ENCODE peak calls at places on chromosomes 3 and 15, in five cellular contexts. One of them, this sample, is unnamed.

GRCh38 chr15:71348597-71348996 is 233.3 kb downstream of the THSD4 start:
- DNase-seq in pancreas: no peak
- DNase-seq in tibial nerve: no peak
- DNase-seq in Calu3: no peak
- DNase-seq in CD8-positive, alpha-beta T cell: no peak
- DNase-seq in this sample: no peak

GRCh38 chr3:4685673-4686345 is 192.7 kb downstream of the ITPR1 start:
- DNase-seq in pancreas: no peak
- DNase-seq in tibial nerve: no peak
- DNase-seq in Calu3: no peak
- DNase-seq in CD8-positive, alpha-beta T cell: no peak
- DNase-seq in this sample: no peak

GRCh38 chr15:68833734-68834334 is 13.1 kb upstream of the ANP32A start:
- DNase-seq in pancreas: no peak
- DNase-seq in tibial nerve: no peak
- DNase-seq in Calu3: no peak
- DNase-seq in CD8-positive, alpha-beta T cell: no peak
- DNase-seq in this sample: no peak

GRCh38 chr3:178454714-178455113 is 81.5 kb upstream of the KCNMB2 start:
- DNase-seq in pancreas: no peak
- DNase-seq in tibial nerve: peak
- DNase-seq in Calu3: no peak
- DNase-seq in CD8-positive, alpha-beta T cell: no peak
- DNase-seq in this sample: no peak

GRCh38 chr3:130288670-130289069 is 56.8 kb upstream of the COL6A5 start:
- DNase-seq in pancreas: no peak
- DNase-seq in tibial nerve: no peak
- DNase-seq in Calu3: no peak
- DNase-seq in CD8-positive, alpha-beta T cell: no peak
- DNase-seq in this sample: no peak

GRCh38 chr15:99566157-99566900 is 545 bp downstream of the MEF2A start:
- DNase-seq in pancreas: peak
- DNase-seq in tibial nerve: no peak
- DNase-seq in Calu3: peak
- DNase-seq in CD8-positive, alpha-beta T cell: peak
- DNase-seq in this sample: peak

GRCh38 chr3:53318522-53318921 is 28.8 kb downstream of the DCP1A start:
- DNase-seq in pancreas: no peak
- DNase-seq in tibial nerve: no peak
- DNase-seq in Calu3: no peak
- DNase-seq in CD8-positive, alpha-beta T cell: no peak
- DNase-seq in this sample: no peak

GRCh38 chr3:151766454-151766853 is 32.7 kb downstream of the AADACL2 start:
- DNase-seq in pancreas: no peak
- DNase-seq in tibial nerve: no peak
- DNase-seq in Calu3: no peak
- DNase-seq in CD8-positive, alpha-beta T cell: no peak
- DNase-seq in this sample: no peak

GRCh38 chr3:170076715-170077238 is 39.0 kb downstream of the GPR160 start:
- DNase-seq in pancreas: no peak
- DNase-seq in tibial nerve: no peak
- DNase-seq in Calu3: no peak
- DNase-seq in CD8-positive, alpha-beta T cell: no peak
- DNase-seq in this sample: no peak

GRCh38 chr3:150210461-150211110 is 197.5 kb upstream of the TSC22D2 start:
- DNase-seq in pancreas: no peak
- DNase-seq in tibial nerve: no peak
- DNase-seq in Calu3: no peak
- DNase-seq in CD8-positive, alpha-beta T cell: no peak
- DNase-seq in this sample: no peak

GRCh38 chr15:60299452-60300047 is 98.2 kb downstream of the ANXA2 start:
- DNase-seq in pancreas: peak
- DNase-seq in tibial nerve: no peak
- DNase-seq in Calu3: no peak
- DNase-seq in CD8-positive, alpha-beta T cell: no peak
- DNase-seq in this sample: no peak

GRCh38 chr3:119279844-119280243 is 14.3 kb upstream of the ARHGAP31 start:
- DNase-seq in pancreas: no peak
- DNase-seq in tibial nerve: no peak
- DNase-seq in Calu3: no peak
- DNase-seq in CD8-positive, alpha-beta T cell: no peak
- DNase-seq in this sample: no peak

GRCh38 chr15:43799209-43799944 is 643 bp downstream of the SERINC4 start:
- DNase-seq in pancreas: no peak
- DNase-seq in tibial nerve: no peak
- DNase-seq in Calu3: no peak
- DNase-seq in CD8-positive, alpha-beta T cell: no peak
- DNase-seq in this sample: no peak
- TF ChIP-seq CTCF in pancreas: no peak
- TF ChIP-seq CTCF in tibial nerve: no peak
- TF ChIP-seq CTCF in Calu3: no peak
- TF ChIP-seq CTCF in CD8-positive, alpha-beta T cell: no peak
- TF ChIP-seq CTCF in this sample: no peak

GRCh38 chr15:101121511-101122090 is 130.2 kb downstream of the CHSY1 start:
- DNase-seq in pancreas: peak
- DNase-seq in tibial nerve: peak
- DNase-seq in Calu3: peak
- DNase-seq in CD8-positive, alpha-beta T cell: peak
- DNase-seq in this sample: peak
- TF ChIP-seq CTCF in pancreas: no peak
- TF ChIP-seq CTCF in tibial nerve: no peak
- TF ChIP-seq CTCF in Calu3: no peak
- TF ChIP-seq CTCF in CD8-positive, alpha-beta T cell: no peak
- TF ChIP-seq CTCF in this sample: peak

DNA sequence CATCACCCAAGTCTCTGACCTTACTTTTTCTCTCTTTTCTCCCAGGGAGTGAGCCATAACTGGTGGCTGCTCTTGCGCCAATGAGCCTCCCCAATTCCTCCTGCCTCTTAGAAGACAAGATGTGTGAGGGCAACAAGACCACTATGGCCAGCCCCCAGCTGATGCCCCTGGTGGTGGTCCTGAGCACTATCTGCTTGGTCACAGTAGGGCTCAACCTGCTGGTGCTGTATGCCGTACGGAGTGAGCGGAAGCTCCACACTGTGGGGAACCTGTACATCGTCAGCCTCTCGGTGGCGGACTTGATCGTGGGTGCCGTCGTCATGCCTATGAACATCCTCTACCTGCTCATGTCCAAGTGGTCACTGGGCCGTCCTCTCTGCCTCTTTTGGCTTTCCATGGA is 13.2 kb upstream of the ATG7 start:
- DNase-seq in pancreas: no peak
- DNase-seq in tibial nerve: no peak
- DNase-seq in Calu3: no peak
- DNase-seq in CD8-positive, alpha-beta T cell: no peak
- DNase-seq in this sample: no peak
- TF ChIP-seq CTCF in pancreas: no peak
- TF ChIP-seq CTCF in tibial nerve: no peak
- TF ChIP-seq CTCF in Calu3: no peak
- TF ChIP-seq CTCF in CD8-positive, alpha-beta T cell: no peak
- TF ChIP-seq CTCF in this sample: no peak

DNA sequence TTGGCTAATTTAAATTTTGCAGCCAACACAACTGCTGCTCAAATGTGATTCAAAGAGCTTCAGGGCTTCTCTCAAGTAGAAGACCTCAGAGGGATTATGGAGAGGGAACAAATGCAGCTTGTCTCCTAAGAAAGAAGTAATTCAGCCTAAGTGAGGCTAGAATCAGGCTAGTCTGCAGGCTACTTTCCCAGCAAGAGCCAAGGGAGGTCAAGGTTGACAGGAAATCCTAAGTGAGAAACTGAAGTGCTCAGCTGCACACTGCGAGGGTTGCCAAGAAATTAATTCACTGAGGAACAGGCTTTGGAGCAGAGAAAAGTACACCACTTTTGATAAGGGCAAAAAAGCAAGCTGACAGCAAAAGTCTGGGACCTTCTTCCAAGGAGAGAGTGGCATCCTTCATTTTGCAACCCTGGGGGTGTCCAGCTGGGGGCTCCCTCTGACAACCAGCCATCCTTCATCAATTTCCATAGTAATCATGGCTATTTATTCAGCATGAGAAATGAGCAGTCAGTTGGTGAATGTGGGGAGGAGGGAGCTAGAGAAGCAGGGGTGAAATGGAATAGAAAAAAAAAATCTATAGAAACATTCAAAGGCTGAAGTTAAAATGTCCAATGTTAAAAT is 646.4 kb upstream of the ADAMTS9 start:
- DNase-seq in pancreas: no peak
- DNase-seq in tibial nerve: peak
- DNase-seq in Calu3: peak
- DNase-seq in CD8-positive, alpha-beta T cell: no peak
- DNase-seq in this sample: no peak
- TF ChIP-seq CTCF in pancreas: no peak
- TF ChIP-seq CTCF in tibial nerve: peak
- TF ChIP-seq CTCF in Calu3: no peak
- TF ChIP-seq CTCF in CD8-positive, alpha-beta T cell: no peak
- TF ChIP-seq CTCF in this sample: no peak

GRCh38 chr15:83973816-83974215 is 261.8 kb upstream of the GOLGA6L4 start:
- DNase-seq in pancreas: peak
- DNase-seq in tibial nerve: no peak
- DNase-seq in Calu3: peak
- DNase-seq in CD8-positive, alpha-beta T cell: no peak
- DNase-seq in this sample: no peak
- TF ChIP-seq CTCF in pancreas: no peak
- TF ChIP-seq CTCF in tibial nerve: no peak
- TF ChIP-seq CTCF in Calu3: peak
- TF ChIP-seq CTCF in CD8-positive, alpha-beta T cell: no peak
- TF ChIP-seq CTCF in this sample: no peak

GRCh38 chr15:64656508-64656907 is 118.9 kb downstream of the RBPMS2 start:
- DNase-seq in pancreas: no peak
- DNase-seq in tibial nerve: no peak
- DNase-seq in Calu3: no peak
- DNase-seq in CD8-positive, alpha-beta T cell: no peak
- DNase-seq in this sample: no peak
- TF ChIP-seq CTCF in pancreas: no peak
- TF ChIP-seq CTCF in tibial nerve: no peak
- TF ChIP-seq CTCF in Calu3: no peak
- TF ChIP-seq CTCF in CD8-positive, alpha-beta T cell: no peak
- TF ChIP-seq CTCF in this sample: no peak

GRCh38 chr15:50114381-50114780 is 4.7 kb downstream of the ATP8B4 start:
- DNase-seq in pancreas: no peak
- DNase-seq in tibial nerve: peak
- DNase-seq in Calu3: no peak
- DNase-seq in CD8-positive, alpha-beta T cell: no peak
- DNase-seq in this sample: no peak

GRCh38 chr15:50119063-50119700 is at the start of gene ATP8B4:
- DNase-seq in pancreas: no peak
- DNase-seq in tibial nerve: no peak
- DNase-seq in Calu3: no peak
- DNase-seq in CD8-positive, alpha-beta T cell: no peak
- DNase-seq in this sample: no peak

GRCh38 chr15:50117628-50118027 is 1.4 kb downstream of the ATP8B4 start:
- DNase-seq in pancreas: no peak
- DNase-seq in tibial nerve: no peak
- DNase-seq in Calu3: no peak
- DNase-seq in CD8-positive, alpha-beta T cell: no peak
- DNase-seq in this sample: no peak

GRCh38 chr15:50113187-50113505 is 5.9 kb downstream of the ATP8B4 start:
- DNase-seq in pancreas: no peak
- DNase-seq in tibial nerve: no peak
- DNase-seq in Calu3: no peak
- DNase-seq in CD8-positive, alpha-beta T cell: no peak
- DNase-seq in this sample: no peak

DNA sequence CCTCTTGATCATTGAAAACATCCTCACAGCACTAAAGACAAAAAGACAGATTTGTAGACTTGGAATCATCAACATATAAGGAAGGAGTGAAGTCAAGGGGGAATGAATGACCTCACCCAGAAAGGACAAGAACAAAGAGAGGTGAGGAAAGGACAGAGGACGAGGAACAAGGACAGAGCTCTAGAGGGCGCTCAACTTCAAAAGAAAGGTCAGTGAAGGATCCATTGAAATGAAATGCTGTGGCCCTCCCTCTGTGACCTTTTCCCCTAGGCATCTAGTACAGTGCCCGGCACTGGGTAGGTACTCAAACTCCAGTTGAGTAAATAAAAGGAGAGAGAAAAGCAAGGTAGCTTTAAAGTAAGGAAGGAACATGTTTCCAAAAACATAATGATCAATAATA is 2.6 kb downstream of the ATP8B4 start:
- DNase-seq in pancreas: no peak
- DNase-seq in tibial nerve: no peak
- DNase-seq in Calu3: peak
- DNase-seq in CD8-positive, alpha-beta T cell: no peak
- DNase-seq in this sample: no peak
- TF ChIP-seq CTCF in pancreas: no peak
- TF ChIP-seq CTCF in tibial nerve: no peak
- TF ChIP-seq CTCF in Calu3: no peak
- TF ChIP-seq CTCF in CD8-positive, alpha-beta T cell: no peak
- TF ChIP-seq CTCF in this sample: no peak

GRCh38 chr3:195185574-195185973 is 85.4 kb downstream of the XXYLT1 start:
- DNase-seq in pancreas: no peak
- DNase-seq in tibial nerve: no peak
- DNase-seq in Calu3: peak
- DNase-seq in CD8-positive, alpha-beta T cell: no peak
- DNase-seq in this sample: no peak

GRCh38 chr3:195189821-195190220 is 81.1 kb downstream of the XXYLT1 start:
- DNase-seq in pancreas: no peak
- DNase-seq in tibial nerve: no peak
- DNase-seq in Calu3: no peak
- DNase-seq in CD8-positive, alpha-beta T cell: no peak
- DNase-seq in this sample: no peak

GRCh38 chr3:195187609-195188529 is 83.1 kb downstream of the XXYLT1 start:
- DNase-seq in pancreas: no peak
- DNase-seq in tibial nerve: no peak
- DNase-seq in Calu3: no peak
- DNase-seq in CD8-positive, alpha-beta T cell: no peak
- DNase-seq in this sample: no peak

GRCh38 chr3:195186041-195186709 is 84.8 kb downstream of the XXYLT1 start:
- DNase-seq in pancreas: no peak
- DNase-seq in tibial nerve: no peak
- DNase-seq in Calu3: no peak
- DNase-seq in CD8-positive, alpha-beta T cell: no peak
- DNase-seq in this sample: no peak

DNA sequence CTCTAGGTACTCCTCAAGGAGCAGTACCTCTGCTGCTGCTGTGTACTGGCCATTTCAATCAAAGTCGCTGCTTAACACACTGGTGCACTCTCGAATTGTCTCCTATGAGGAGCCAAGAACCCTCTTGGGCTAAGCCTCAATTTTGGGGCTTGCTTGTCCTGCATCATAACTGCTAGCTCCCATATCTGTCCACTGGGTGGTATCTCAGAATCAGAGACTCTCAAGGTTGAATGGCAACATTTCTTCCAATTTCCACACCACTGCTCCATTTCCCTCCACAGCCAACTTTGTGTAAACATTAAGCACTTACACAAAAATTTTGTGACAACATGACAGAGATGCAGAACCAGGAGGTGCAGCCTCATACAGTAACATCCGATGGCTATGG is 82.4 kb downstream of the XXYLT1 start:
- DNase-seq in pancreas: no peak
- DNase-seq in tibial nerve: no peak
- DNase-seq in Calu3: no peak
- DNase-seq in CD8-positive, alpha-beta T cell: no peak
- DNase-seq in this sample: no peak
- TF ChIP-seq CTCF in pancreas: no peak
- TF ChIP-seq CTCF in tibial nerve: no peak
- TF ChIP-seq CTCF in Calu3: no peak
- TF ChIP-seq CTCF in CD8-positive, alpha-beta T cell: no peak
- TF ChIP-seq CTCF in this sample: no peak